ENCODE peak calls at places on chromosomes 13 and 19, in seven cellular contexts. H, P, Y, L, T, Q and A are unnamed samples. For H3K27me3, the result is how much of the 10 kb centered on the place peaks cover.

GRCh38 chr19:17686027-17686511 is 2.1 kb downstream of the UNC13A start:
- DNase-seq in Y (peak), P (no peak), T (no peak), L (no peak), Q (peak), H (no peak), A (no peak)

GRCh38 chr13:21242236-21242635 is 65.8 kb downstream of the MRPL57 start:
- DNase-seq in Q (no peak), T (no peak), L (no peak), Y (no peak), P (no peak), H (peak), A (no peak)

GRCh38 chr13:83162493-83162892 is 719.8 kb downstream of the SLITRK1 start:
- DNase-seq in P (no peak), Q (peak), L (no peak), H (no peak), T (no peak), Y (no peak), A (no peak)

GRCh38 chr13:97884707-97885468 is 68.6 kb upstream of the IPO5 start:
- DNase-seq in H (no peak), Y (no peak), T (no peak), L (no peak), Q (no peak), P (no peak), A (no peak)

GRCh38 chr13:24495151-24495729 is 17.3 kb downstream of the PARP4 start:
- DNase-seq in H (no peak), Q (no peak), P (no peak), L (no peak), Y (no peak), T (no peak), A (no peak)

GRCh38 chr19:7533281-7533819 is 2.2 kb upstream of the PNPLA6 start:
- DNase-seq in L (no peak), H (no peak), Y (peak), Q (peak), P (peak), T (peak), A (no peak)

GRCh38 chr19:31674503-31675186 is 325.4 kb upstream of the TSHZ3 start:
- DNase-seq in Q (peak), P (no peak), Y (no peak), L (no peak), T (no peak), H (no peak), A (no peak)

GRCh38 chr19:10390652-10391286 is 10.4 kb upstream of the TYK2 start:
- DNase-seq in Q (peak), L (peak), H (peak), T (peak), P (peak), Y (peak), A (no peak)

GRCh38 chr19:49073514-49074378 is 1.2 kb upstream of the KCNA7 start:
- DNase-seq in Q (no peak), P (peak), T (no peak), L (no peak), Y (no peak), H (peak), A (no peak)

GRCh38 chr13:99975626-99976025 is 4.1 kb upstream of the ZIC5 start:
- DNase-seq in Y (no peak), P (no peak), L (no peak), T (no peak), Q (no peak), H (no peak), A (no peak)

GRCh38 chr19:38245826-38246498 is 10.2 kb downstream of the PPP1R14A start:
- DNase-seq in Y (no peak), H (no peak), P (no peak), T (no peak), L (no peak), Q (peak), A (no peak)

GRCh38 chr13:50334944-50335343 is 319.7 kb downstream of the KCNRG start:
- DNase-seq in P (no peak), Q (peak), T (no peak), Y (no peak), L (no peak), H (peak), A (no peak)

GRCh38 chr13:20389696-20390525 is 135.7 kb downstream of the CRYL1 start:
- DNase-seq in Y (no peak), H (no peak), T (no peak), Q (peak), L (no peak), P (no peak), A (no peak)

GRCh38 chr13:66483712-66484111 is 746.4 kb downstream of the PCDH9 start:
- DNase-seq in Y (no peak), T (no peak), L (no peak), Q (no peak), P (no peak), H (peak), A (no peak)

GRCh38 chr13:55483626-55484158 is 1657.0 kb upstream of the PRR20A start:
- DNase-seq in L (no peak), Y (no peak), T (no peak), Q (no peak), H (no peak), P (no peak), A (no peak)

GRCh38 chr19:36008336-36008978 is at the start of gene SYNE4:
- DNase-seq in L (no peak), H (peak), T (no peak), P (no peak), Q (no peak), Y (no peak), A (no peak)

GRCh38 chr19:12800344-12800732 is 1.3 kb downstream of the PRDX2 start:
- DNase-seq in T (no peak), H (no peak), L (no peak), Q (no peak), P (no peak), Y (no peak), A (no peak)

GRCh38 chr19:31312004-31312403 is 37.2 kb downstream of the TSHZ3 start:
- DNase-seq in H (no peak), P (no peak), T (no peak), L (no peak), Q (peak), Y (no peak), A (peak)

GRCh38 chr13:114105351-114106225 is 26.8 kb downstream of the RASA3 start:
- DNase-seq in T (peak), Q (no peak), H (no peak), P (peak), L (no peak), Y (no peak), A (no peak)

GRCh38 chr13:23796546-23796945 is 92.7 kb downstream of the MIPEP start:
- DNase-seq in H (peak), T (no peak), L (no peak), Q (no peak), P (no peak), Y (no peak), A (no peak)

GRCh38 chr13:81639984-81640582 is 1299.2 kb upstream of the SPRY2 start:
- DNase-seq in H (peak), P (no peak), L (no peak), T (no peak), Y (no peak), Q (no peak), A (no peak)

GRCh38 chr13:112453874-112454647 is 77.9 kb downstream of the SPACA7 start:
- DNase-seq in L (no peak), Y (no peak), H (no peak), Q (no peak), P (peak), T (no peak), A (no peak)

GRCh38 chr19:4575978-4576933 is 16.8 kb upstream of the SEMA6B start:
- DNase-seq in Q (peak), L (peak), P (peak), H (peak), T (peak), Y (peak), A (no peak)

GRCh38 chr13:38657191-38657590 is 29.7 kb upstream of the FREM2 start:
- DNase-seq in Q (peak), Y (no peak), T (no peak), P (no peak), H (no peak), L (no peak), A (no peak)

DNA sequence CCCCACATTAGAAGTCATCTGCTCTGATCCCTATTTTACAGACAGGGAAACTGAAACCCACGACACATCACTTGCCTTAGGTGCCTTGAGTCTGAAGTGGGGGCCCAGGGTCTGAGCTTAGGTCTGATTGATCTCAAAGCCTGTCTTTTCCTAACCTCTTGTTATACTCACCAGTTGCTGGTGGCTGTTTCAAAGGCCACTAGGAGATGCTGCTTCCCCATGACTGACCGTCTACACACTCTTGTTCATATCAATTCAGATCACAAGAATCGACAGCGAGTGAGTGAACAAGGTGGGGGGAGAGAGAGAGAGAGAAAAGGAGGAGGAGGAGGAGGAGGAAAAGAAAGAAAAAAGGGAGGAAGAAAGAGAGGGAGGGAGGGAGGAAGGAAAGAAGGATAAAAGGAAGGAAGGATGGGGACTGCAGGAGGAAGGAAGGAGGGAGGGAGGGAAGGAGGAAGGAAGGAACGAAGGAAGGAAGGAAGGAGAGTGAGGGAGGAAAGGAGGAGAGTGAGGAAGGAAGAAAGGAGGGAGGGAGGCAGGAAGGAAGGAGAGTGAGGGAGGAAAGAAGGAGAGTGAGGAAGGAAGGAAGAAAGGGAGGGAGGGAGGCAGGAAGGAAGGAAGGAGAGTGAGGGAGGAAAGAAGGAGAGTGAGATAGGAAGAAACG is 3.3 kb downstream of the OR10H1 start:
- DNase-seq in P (no peak), Q (no peak), Y (no peak), H (no peak), L (peak), T (no peak), A (no peak)
- TF ChIP-seq CTCF in P (no peak), Q (no peak), Y (no peak), H (peak), L (peak), T (no peak), A (no peak)

DNA sequence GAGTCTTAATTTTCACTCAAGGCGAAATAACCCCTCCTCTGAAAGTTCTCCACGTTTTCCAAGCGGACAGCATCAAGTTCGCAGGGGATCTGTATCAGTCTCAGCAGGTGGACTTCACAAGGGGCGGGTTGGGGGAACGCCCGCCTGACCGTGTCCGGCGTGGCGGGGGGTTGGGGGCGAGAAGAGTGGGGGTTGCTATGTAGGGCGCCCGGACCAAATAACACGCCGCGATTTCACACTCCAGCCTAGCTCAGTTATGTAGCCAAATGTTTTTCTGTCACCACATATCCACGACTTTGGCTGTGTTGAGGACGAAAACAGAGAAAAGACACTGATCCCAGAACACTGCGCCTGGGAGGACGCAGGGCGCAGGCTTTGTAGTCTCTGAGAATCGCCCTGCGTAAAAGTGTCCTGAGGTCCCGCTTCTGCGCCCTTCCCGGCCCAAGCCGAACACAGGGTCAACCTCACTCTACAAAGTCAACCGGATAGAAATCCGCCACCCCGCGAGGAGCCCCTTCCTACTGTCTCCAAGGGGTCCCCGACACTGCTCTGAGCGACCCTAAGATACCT is 541 bp downstream of the RUBCNL start:
- DNase-seq in L (no peak), H (no peak), Y (peak), T (no peak), Q (no peak), P (no peak), A (no peak)
- H3K4me3 ChIP-seq in L (peak), H (no peak), Y (peak), T (peak), Q (peak), P (peak), A (no peak)

GRCh38 chr19:1756705-1757445 is 3.6 kb downstream of the ONECUT3 start:
- DNase-seq in L (no peak), H (no peak), T (no peak), Q (no peak), P (no peak), Y (no peak), A (no peak)

GRCh38 chr19:1756264-1756663 is 3.0 kb downstream of the ONECUT3 start:
- DNase-seq in L (no peak), Y (no peak), P (no peak), Q (no peak), T (no peak), H (no peak), A (no peak)

GRCh38 chr19:1754651-1755466 is 1.6 kb downstream of the ONECUT3 start:
- DNase-seq in Y (no peak), T (no peak), Q (no peak), P (no peak), L (no peak), H (no peak), A (no peak)

GRCh38 chr19:1753730-1754442 is 580 bp downstream of the ONECUT3 start:
- DNase-seq in P (no peak), L (no peak), H (no peak), T (no peak), Q (no peak), Y (no peak), A (no peak)

DNA sequence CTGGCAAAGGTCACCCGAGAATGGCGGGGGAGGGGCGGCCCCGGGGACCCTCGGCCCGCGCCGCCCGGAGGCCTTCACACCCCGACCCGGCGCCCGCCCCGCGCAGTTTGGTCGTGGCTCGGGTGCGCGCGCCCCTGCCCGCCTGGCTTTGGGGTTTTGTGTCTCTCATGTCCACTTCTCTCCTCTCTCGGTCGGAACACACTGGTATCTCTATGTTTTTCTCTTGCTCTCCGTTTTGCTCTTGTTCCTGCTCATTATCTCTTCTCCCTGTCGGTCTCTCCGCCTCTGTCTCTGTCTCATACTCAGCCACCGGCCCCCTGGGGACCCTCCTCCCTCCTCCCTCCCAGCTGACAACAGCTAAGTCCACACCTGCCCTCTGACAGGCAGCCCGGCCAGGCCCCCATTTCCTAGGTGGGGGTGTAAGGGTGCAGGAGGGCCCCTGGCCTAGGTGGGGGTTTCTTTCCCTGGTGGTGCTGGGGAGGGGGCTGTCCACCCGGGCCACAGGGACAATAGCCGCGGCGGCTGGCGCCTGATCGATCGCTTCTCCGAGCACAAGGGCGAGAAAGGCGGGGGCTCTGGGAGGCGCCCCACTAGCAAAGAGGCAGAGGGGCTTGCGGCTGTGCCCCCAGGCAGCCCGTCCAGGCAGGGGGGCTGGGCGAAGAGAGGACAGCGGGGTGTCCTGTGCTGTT is 2.3 kb downstream of the ONECUT3 start:
- DNase-seq in H (no peak), T (no peak), P (no peak), Y (no peak), Q (no peak), L (no peak), A (no peak)
- H3K27me3 ChIP-seq in H (under half), T (half or more), P (under half), Y (half or more), Q (half or more), L (half or more), A (half or more)

GRCh38 chr13:95745752-95746151 is 68.8 kb downstream of the DNAJC3 start:
- DNase-seq in T (no peak), H (no peak), L (no peak), Q (peak), Y (no peak), P (no peak), A (no peak)
- TF ChIP-seq CTCF in T (no peak), H (no peak), L (no peak), Q (peak), Y (no peak), P (no peak), A (no peak)

GRCh38 chr19:19517235-19517619 is 1.2 kb downstream of the NDUFA13 start:
- DNase-seq in P (no peak), T (no peak), Y (no peak), L (no peak), Q (no peak), H (no peak), A (no peak)
- H3K4me3 ChIP-seq in P (peak), T (peak), Y (peak), L (no peak), Q (peak), H (peak), A (no peak)